ENCODE peak calls at places on chromosomes 7 and 10, in nine cellular contexts. One of them, this sample, is unnamed.

GRCh38 chr10:60894816-60895215 is 49.2 kb downstream of the RHOBTB1 start:
- DNase-seq in H1: no peak
- DNase-seq in HepG2: peak; percentile 59
- DNase-seq in GM12891: no peak
- DNase-seq in stomach: no peak
- DNase-seq in spleen: no peak
- DNase-seq in sigmoid colon: no peak
- DNase-seq in prostate gland: no peak
- DNase-seq in upper lobe of left lung: no peak
- DNase-seq in this sample: no peak

GRCh38 chr7:28298870-28299484 is 113.3 kb upstream of the CREB5 start:
- DNase-seq in H1: peak; percentile 29
- DNase-seq in HepG2: peak; percentile 29
- DNase-seq in GM12891: no peak
- DNase-seq in stomach: no peak
- DNase-seq in spleen: no peak
- DNase-seq in sigmoid colon: no peak
- DNase-seq in prostate gland: peak; percentile 38
- DNase-seq in upper lobe of left lung: peak; percentile 26
- DNase-seq in this sample: no peak

GRCh38 chr10:79014796-79015195 is 54.0 kb upstream of the ZMIZ1 start:
- DNase-seq in H1: no peak
- DNase-seq in HepG2: no peak
- DNase-seq in GM12891: no peak
- DNase-seq in stomach: no peak
- DNase-seq in spleen: peak; percentile 62
- DNase-seq in sigmoid colon: no peak
- DNase-seq in prostate gland: no peak
- DNase-seq in upper lobe of left lung: no peak
- DNase-seq in this sample: no peak

GRCh38 chr7:84258628-84259027 is 64.0 kb upstream of the SEMA3A start:
- DNase-seq in H1: no peak
- DNase-seq in HepG2: no peak
- DNase-seq in GM12891: no peak
- DNase-seq in stomach: no peak
- DNase-seq in spleen: no peak
- DNase-seq in sigmoid colon: no peak
- DNase-seq in prostate gland: no peak
- DNase-seq in upper lobe of left lung: no peak
- DNase-seq in this sample: no peak

GRCh38 chr7:67311901-67312300 is 315.3 kb downstream of the TYW1 start:
- DNase-seq in H1: no peak
- DNase-seq in HepG2: no peak
- DNase-seq in GM12891: no peak
- DNase-seq in stomach: no peak
- DNase-seq in spleen: no peak
- DNase-seq in sigmoid colon: no peak
- DNase-seq in prostate gland: no peak
- DNase-seq in upper lobe of left lung: no peak
- DNase-seq in this sample: no peak

GRCh38 chr7:84188811-84189405 is 5.7 kb downstream of the SEMA3A start:
- DNase-seq in H1: no peak
- DNase-seq in HepG2: peak; percentile 6
- DNase-seq in GM12891: no peak
- DNase-seq in stomach: no peak
- DNase-seq in spleen: no peak
- DNase-seq in sigmoid colon: no peak
- DNase-seq in prostate gland: no peak
- DNase-seq in upper lobe of left lung: no peak
- DNase-seq in this sample: no peak

GRCh38 chr7:64625114-64626082 is 40.5 kb upstream of the ZNF107 start:
- DNase-seq in H1: no peak
- DNase-seq in HepG2: no peak
- DNase-seq in GM12891: no peak
- DNase-seq in stomach: no peak
- DNase-seq in spleen: no peak
- DNase-seq in sigmoid colon: no peak
- DNase-seq in prostate gland: no peak
- DNase-seq in upper lobe of left lung: no peak
- DNase-seq in this sample: no peak

GRCh38 chr10:42744134-42744701 is 38.4 kb upstream of the BMS1 start:
- DNase-seq in H1: no peak
- DNase-seq in HepG2: no peak
- DNase-seq in GM12891: no peak
- DNase-seq in stomach: no peak
- DNase-seq in spleen: no peak
- DNase-seq in sigmoid colon: no peak
- DNase-seq in prostate gland: no peak
- DNase-seq in upper lobe of left lung: no peak
- DNase-seq in this sample: no peak

GRCh38 chr10:118621304-118621942 is 26.0 kb upstream of the PRLHR start:
- DNase-seq in H1: no peak
- DNase-seq in HepG2: no peak
- DNase-seq in GM12891: no peak
- DNase-seq in stomach: no peak
- DNase-seq in spleen: no peak
- DNase-seq in sigmoid colon: no peak
- DNase-seq in prostate gland: peak; percentile 17
- DNase-seq in upper lobe of left lung: peak; percentile 40
- DNase-seq in this sample: no peak

GRCh38 chr7:41628926-41629325 is 74.0 kb downstream of the INHBA start:
- DNase-seq in H1: no peak
- DNase-seq in HepG2: no peak
- DNase-seq in GM12891: no peak
- DNase-seq in stomach: no peak
- DNase-seq in spleen: no peak
- DNase-seq in sigmoid colon: no peak
- DNase-seq in prostate gland: no peak
- DNase-seq in upper lobe of left lung: no peak
- DNase-seq in this sample: no peak

GRCh38 chr7:130458256-130458655 is 17.4 kb upstream of the CEP41 start:
- DNase-seq in H1: no peak
- DNase-seq in HepG2: no peak
- DNase-seq in GM12891: no peak
- DNase-seq in stomach: no peak
- DNase-seq in spleen: no peak
- DNase-seq in sigmoid colon: no peak
- DNase-seq in prostate gland: no peak
- DNase-seq in upper lobe of left lung: no peak
- DNase-seq in this sample: no peak

GRCh38 chr7:46229409-46229808 is 308.3 kb upstream of the IGFBP3 start:
- DNase-seq in H1: no peak
- DNase-seq in HepG2: peak; percentile 10
- DNase-seq in GM12891: no peak
- DNase-seq in stomach: no peak
- DNase-seq in spleen: no peak
- DNase-seq in sigmoid colon: no peak
- DNase-seq in prostate gland: no peak
- DNase-seq in upper lobe of left lung: no peak
- DNase-seq in this sample: no peak

GRCh38 chr10:97737770-97738265 is 890 bp downstream of the ZFYVE27 start:
- DNase-seq in H1: no peak
- DNase-seq in HepG2: no peak
- DNase-seq in GM12891: no peak
- DNase-seq in stomach: no peak
- DNase-seq in spleen: no peak
- DNase-seq in sigmoid colon: no peak
- DNase-seq in prostate gland: no peak
- DNase-seq in upper lobe of left lung: no peak
- DNase-seq in this sample: no peak

GRCh38 chr10:97738616-97739015 is 1.7 kb downstream of the ZFYVE27 start:
- DNase-seq in H1: no peak
- DNase-seq in HepG2: no peak
- DNase-seq in GM12891: no peak
- DNase-seq in stomach: no peak
- DNase-seq in spleen: no peak
- DNase-seq in sigmoid colon: peak; percentile 55
- DNase-seq in prostate gland: no peak
- DNase-seq in upper lobe of left lung: no peak
- DNase-seq in this sample: no peak

GRCh38 chr10:97736403-97736901 is 476 bp upstream of the ZFYVE27 start:
- DNase-seq in H1: no peak
- DNase-seq in HepG2: no peak
- DNase-seq in GM12891: no peak
- DNase-seq in stomach: no peak
- DNase-seq in spleen: no peak
- DNase-seq in sigmoid colon: no peak
- DNase-seq in prostate gland: no peak
- DNase-seq in upper lobe of left lung: no peak
- DNase-seq in this sample: no peak

GRCh38 chr10:97734021-97734420 is 2.9 kb upstream of the ZFYVE27 start:
- DNase-seq in H1: no peak
- DNase-seq in HepG2: no peak
- DNase-seq in GM12891: no peak
- DNase-seq in stomach: no peak
- DNase-seq in spleen: no peak
- DNase-seq in sigmoid colon: no peak
- DNase-seq in prostate gland: no peak
- DNase-seq in upper lobe of left lung: no peak
- DNase-seq in this sample: no peak

GRCh38 chr10:97736902-97737769 is at the start of gene ZFYVE27:
- DNase-seq in H1: peak; percentile 97
- DNase-seq in HepG2: peak; percentile 87
- DNase-seq in GM12891: peak; percentile 94
- DNase-seq in stomach: peak; percentile 98
- DNase-seq in spleen: peak; percentile 99
- DNase-seq in sigmoid colon: peak; percentile 98
- DNase-seq in prostate gland: peak; percentile 94
- DNase-seq in upper lobe of left lung: peak; percentile 97
- DNase-seq in this sample: peak; percentile 95
- TF ChIP-seq POLR2A in H1: peak; percentile 83
- TF ChIP-seq POLR2A in HepG2: peak; percentile 89
- TF ChIP-seq POLR2A in GM12891: peak; percentile 91
- TF ChIP-seq POLR2A in stomach: peak; percentile 90
- TF ChIP-seq POLR2A in spleen: peak; percentile 53
- TF ChIP-seq POLR2A in sigmoid colon: peak; percentile 97
- TF ChIP-seq POLR2A in prostate gland: peak; percentile 92
- TF ChIP-seq POLR2A in upper lobe of left lung: peak; percentile 91
- TF ChIP-seq POLR2A in this sample: peak; percentile 94

GRCh38 chr10:114648368-114648767 is 9.7 kb downstream of the ABLIM1 start:
- DNase-seq in H1: no peak
- DNase-seq in HepG2: peak; percentile 68
- DNase-seq in GM12891: no peak
- DNase-seq in stomach: no peak
- DNase-seq in spleen: no peak
- DNase-seq in sigmoid colon: no peak
- DNase-seq in prostate gland: peak; percentile 27
- DNase-seq in upper lobe of left lung: no peak
- DNase-seq in this sample: no peak
- TF ChIP-seq POLR2AphosphoS5 in H1: no peak
- TF ChIP-seq POLR2AphosphoS5 in HepG2: no peak
- TF ChIP-seq POLR2AphosphoS5 in GM12891: no peak
- TF ChIP-seq POLR2AphosphoS5 in stomach: peak; percentile 74
- TF ChIP-seq POLR2AphosphoS5 in spleen: no peak
- TF ChIP-seq POLR2AphosphoS5 in sigmoid colon: no peak
- TF ChIP-seq POLR2AphosphoS5 in prostate gland: peak; percentile 68
- TF ChIP-seq POLR2AphosphoS5 in upper lobe of left lung: no peak
- TF ChIP-seq POLR2AphosphoS5 in this sample: no peak

GRCh38 chr10:66591865-66592264 is 334.0 kb upstream of the LRRTM3 start:
- DNase-seq in H1: no peak
- DNase-seq in HepG2: no peak
- DNase-seq in GM12891: no peak
- DNase-seq in stomach: no peak
- DNase-seq in spleen: no peak
- DNase-seq in sigmoid colon: no peak
- DNase-seq in prostate gland: no peak
- DNase-seq in upper lobe of left lung: no peak
- DNase-seq in this sample: no peak

GRCh38 chr10:66586897-66587679 is 338.7 kb upstream of the LRRTM3 start:
- DNase-seq in H1: no peak
- DNase-seq in HepG2: no peak
- DNase-seq in GM12891: no peak
- DNase-seq in stomach: no peak
- DNase-seq in spleen: no peak
- DNase-seq in sigmoid colon: no peak
- DNase-seq in prostate gland: no peak
- DNase-seq in upper lobe of left lung: no peak
- DNase-seq in this sample: no peak

GRCh38 chr10:66587680-66588050 is 338.2 kb upstream of the LRRTM3 start:
- DNase-seq in H1: no peak
- DNase-seq in HepG2: no peak
- DNase-seq in GM12891: no peak
- DNase-seq in stomach: no peak
- DNase-seq in spleen: no peak
- DNase-seq in sigmoid colon: no peak
- DNase-seq in prostate gland: no peak
- DNase-seq in upper lobe of left lung: no peak
- DNase-seq in this sample: no peak

DNA sequence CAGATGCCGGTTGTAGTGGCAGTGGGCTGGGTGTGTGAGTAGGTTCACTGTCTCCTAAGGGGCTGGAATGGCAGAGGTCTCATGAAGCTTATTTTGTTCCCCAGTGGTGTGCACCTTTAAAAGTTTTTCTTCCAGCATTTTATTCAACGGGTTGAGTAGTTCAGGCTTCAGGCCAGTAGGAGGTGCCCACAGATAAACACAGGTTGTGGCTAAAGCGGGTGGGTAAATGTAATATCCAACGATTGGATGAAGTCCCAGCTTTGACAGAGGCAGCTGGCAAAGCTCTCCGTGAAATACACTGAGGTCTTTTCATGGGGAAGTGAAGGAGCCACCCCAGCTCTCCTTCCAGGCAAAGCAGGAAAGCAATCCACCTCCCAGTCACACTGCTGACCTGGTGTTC is 339.8 kb upstream of the LRRTM3 start:
- DNase-seq in H1: no peak
- DNase-seq in HepG2: no peak
- DNase-seq in GM12891: no peak
- DNase-seq in stomach: peak; percentile 48
- DNase-seq in spleen: no peak
- DNase-seq in sigmoid colon: no peak
- DNase-seq in prostate gland: no peak
- DNase-seq in upper lobe of left lung: no peak
- DNase-seq in this sample: no peak
- TF ChIP-seq POLR2A in H1: no peak
- TF ChIP-seq POLR2A in HepG2: no peak
- TF ChIP-seq POLR2A in GM12891: no peak
- TF ChIP-seq POLR2A in stomach: no peak
- TF ChIP-seq POLR2A in spleen: no peak
- TF ChIP-seq POLR2A in sigmoid colon: no peak
- TF ChIP-seq POLR2A in prostate gland: no peak
- TF ChIP-seq POLR2A in upper lobe of left lung: no peak
- TF ChIP-seq POLR2A in this sample: no peak

DNA sequence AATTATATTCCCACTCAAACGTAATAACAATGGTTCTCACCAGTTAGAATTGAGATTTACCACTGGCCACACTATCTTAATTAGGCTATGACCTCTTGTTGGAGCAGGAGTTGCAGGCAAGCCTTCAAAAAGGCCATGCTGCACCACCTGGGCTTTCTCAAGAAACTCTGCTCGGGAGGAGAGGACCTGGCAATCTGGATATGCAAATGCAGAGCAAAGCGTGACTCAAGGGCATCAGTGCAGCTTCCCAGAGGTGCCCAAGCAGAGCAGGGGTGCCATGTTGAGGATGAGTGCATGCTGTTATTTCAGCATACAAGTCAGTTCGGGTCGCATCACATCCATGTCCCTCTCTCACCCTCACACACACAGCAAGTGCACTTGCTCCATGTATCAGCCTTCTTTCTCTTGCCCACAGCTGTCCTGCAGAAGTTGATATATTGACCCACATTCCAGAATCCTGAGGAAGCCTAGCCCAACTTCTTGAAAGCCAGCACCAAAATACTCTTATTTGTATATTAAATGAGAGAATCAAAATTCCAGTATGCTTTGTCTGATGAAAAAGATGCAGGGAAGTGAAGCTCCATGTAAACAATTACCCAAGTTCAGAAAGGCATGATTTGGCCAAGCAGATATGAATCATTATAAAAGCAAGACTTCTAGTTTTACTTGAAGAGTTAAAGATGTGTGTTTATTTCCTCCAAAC is 55.7 kb upstream of the IL6 start:
- DNase-seq in H1: no peak
- DNase-seq in HepG2: no peak
- DNase-seq in GM12891: no peak
- DNase-seq in stomach: no peak
- DNase-seq in spleen: no peak
- DNase-seq in sigmoid colon: no peak
- DNase-seq in prostate gland: no peak
- DNase-seq in upper lobe of left lung: no peak
- DNase-seq in this sample: no peak
- TF ChIP-seq POLR2AphosphoS5 in H1: no peak
- TF ChIP-seq POLR2AphosphoS5 in HepG2: no peak
- TF ChIP-seq POLR2AphosphoS5 in GM12891: no peak
- TF ChIP-seq POLR2AphosphoS5 in stomach: no peak
- TF ChIP-seq POLR2AphosphoS5 in spleen: no peak
- TF ChIP-seq POLR2AphosphoS5 in sigmoid colon: no peak
- TF ChIP-seq POLR2AphosphoS5 in prostate gland: no peak
- TF ChIP-seq POLR2AphosphoS5 in upper lobe of left lung: no peak
- TF ChIP-seq POLR2AphosphoS5 in this sample: no peak